ENCODE peak calls at places on chromosomes 1 and 21, in nine cellular contexts. E, O, P, A, R, N, F, M and L are unnamed samples.

GRCh38 chr21:35922618-35923017 is 137.7 kb downstream of the SETD4 start:
- DNase-seq in P (no peak), N (no peak), R (no peak), M (no peak), O (no peak), F (no peak), E (peak), A (no peak), L (no peak)

GRCh38 chr1:7535934-7536878 is 234.9 kb upstream of the VAMP3 start:
- DNase-seq in M (no peak), R (no peak), N (no peak), F (no peak), A (no peak), P (no peak), E (no peak), O (no peak), L (peak)

GRCh38 chr1:5891141-5891540 is 101.1 kb downstream of the NPHP4 start:
- DNase-seq in R (no peak), P (no peak), M (no peak), A (no peak), O (no peak), F (no peak), N (no peak), E (no peak), L (no peak)

GRCh38 chr1:21451981-21452411 is 12.1 kb downstream of the NBPF3 start:
- DNase-seq in O (no peak), P (no peak), A (no peak), M (no peak), E (no peak), F (no peak), R (no peak), N (no peak), L (no peak)

GRCh38 chr1:89850844-89851410 is 30.1 kb downstream of the LRRC8D start:
- DNase-seq in P (no peak), A (no peak), R (no peak), N (no peak), O (no peak), F (no peak), E (no peak), M (no peak), L (no peak)

GRCh38 chr1:240806201-240806745 is 194.3 kb upstream of the GREM2 start:
- DNase-seq in O (no peak), N (no peak), F (no peak), P (no peak), M (no peak), E (no peak), R (no peak), A (no peak), L (no peak)

GRCh38 chr21:41488080-41488479 is 19.9 kb downstream of the TMPRSS2 start:
- DNase-seq in M (no peak), P (no peak), R (no peak), N (no peak), O (no peak), A (no peak), F (peak), E (no peak), L (no peak)

GRCh38 chr1:26772687-26773086 is 15.1 kb upstream of the PIGV start:
- DNase-seq in E (peak), R (no peak), P (no peak), O (no peak), N (no peak), F (peak), M (no peak), A (no peak), L (no peak)

GRCh38 chr1:151990856-151991198 is 2.8 kb downstream of the S100A10 start:
- DNase-seq in E (peak), F (peak), O (no peak), M (no peak), N (no peak), A (no peak), P (peak), R (peak), L (no peak)

GRCh38 chr1:27391511-27392095 is 819 bp upstream of the GPR3 start:
- DNase-seq in P (no peak), O (no peak), A (no peak), F (no peak), E (peak), R (peak), N (no peak), M (no peak), L (no peak)

GRCh38 chr1:14380408-14380807 is 218.1 kb upstream of the KAZN start:
- DNase-seq in M (no peak), O (no peak), N (no peak), A (no peak), P (no peak), F (no peak), E (no peak), R (no peak), L (no peak)

GRCh38 chr1:30305061-30305460 is 418.3 kb downstream of the MATN1 start:
- DNase-seq in P (no peak), M (no peak), A (no peak), F (no peak), E (no peak), O (no peak), R (no peak), N (no peak), L (no peak)

GRCh38 chr1:52599236-52599635 is 2.9 kb upstream of the GPX7 start:
- DNase-seq in A (no peak), O (no peak), F (no peak), M (no peak), P (no peak), R (no peak), E (no peak), N (no peak), L (no peak)

GRCh38 chr1:6074192-6074901 is 28.7 kb downstream of the KCNAB2 start:
- DNase-seq in M (no peak), O (no peak), F (no peak), N (no peak), P (no peak), R (no peak), E (no peak), A (no peak), L (no peak)

GRCh38 chr1:114156538-114157274 is 3.0 kb upstream of the SYT6 start:
- DNase-seq in M (no peak), F (no peak), A (no peak), E (no peak), O (no peak), N (no peak), R (no peak), P (no peak), L (no peak)

GRCh38 chr1:234730542-234731370 is 120.8 kb upstream of the IRF2BP2 start:
- DNase-seq in N (no peak), F (no peak), E (no peak), P (no peak), R (peak), O (no peak), M (peak), A (no peak), L (no peak)

GRCh38 chr21:8989261-8989882 is 1532.0 kb upstream of the TPTE start:
- DNase-seq in R (no peak), N (no peak), F (peak), E (no peak), P (peak), M (no peak), A (no peak), O (no peak), L (no peak)

GRCh38 chr1:214281902-214282695 is 1.1 kb downstream of the SMYD2 start:
- DNase-seq in P (no peak), A (no peak), O (no peak), F (peak), R (peak), N (no peak), M (no peak), E (peak), L (no peak)

GRCh38 chr1:60066001-60066400 is 7.6 kb downstream of the C1orf87 start:
- DNase-seq in E (no peak), P (no peak), A (no peak), M (no peak), F (no peak), O (no peak), N (no peak), R (no peak), L (no peak)

GRCh38 chr1:228799929-228800328 is 64.7 kb downstream of the RHOU start:
- DNase-seq in O (no peak), M (no peak), P (no peak), A (no peak), R (no peak), F (no peak), N (no peak), E (no peak), L (no peak)

GRCh38 chr1:54934869-54935268 is 45.6 kb upstream of the TMEM61 start:
- DNase-seq in P (no peak), M (no peak), N (no peak), O (no peak), A (no peak), F (peak), E (peak), R (no peak), L (no peak)

GRCh38 chr1:245872475-245872874 is 634.6 kb downstream of the SMYD3 start:
- DNase-seq in E (no peak), M (no peak), A (no peak), N (no peak), P (no peak), F (no peak), O (no peak), R (no peak), L (no peak)

GRCh38 chr1:166080965-166081870 is 85.6 kb downstream of the FAM78B start:
- DNase-seq in E (no peak), F (no peak), R (no peak), N (no peak), A (no peak), O (no peak), M (no peak), P (no peak), L (no peak)

GRCh38 chr1:3063379-3064295 is 5.4 kb upstream of the PRDM16 start:
- DNase-seq in A (no peak), F (no peak), M (no peak), N (no peak), O (no peak), P (no peak), E (no peak), R (no peak), L (no peak)

GRCh38 chr1:147515046-147515869 is 26.0 kb upstream of the BCL9 start:
- DNase-seq in E (peak), F (peak), O (no peak), R (no peak), N (no peak), M (no peak), A (no peak), P (no peak), L (no peak)

GRCh38 chr1:206856674-206857464 is 8.6 kb upstream of the IL20 start:
- DNase-seq in N (no peak), E (no peak), P (no peak), A (no peak), F (no peak), M (no peak), O (no peak), R (no peak), L (no peak)

GRCh38 chr1:89363196-89363595 is 663 bp upstream of the GBP6 start:
- DNase-seq in P (no peak), M (peak), N (no peak), F (no peak), R (no peak), O (no peak), A (no peak), E (no peak), L (no peak)

GRCh38 chr1:42168397-42168682 is 3.8 kb upstream of the GUCA2A start:
- DNase-seq in E (no peak), A (no peak), P (no peak), M (no peak), O (no peak), N (no peak), R (no peak), F (no peak), L (no peak)

GRCh38 chr1:209937996-209938959 is at the start of gene SYT14:
- DNase-seq in N (no peak), E (peak), M (no peak), O (no peak), F (no peak), A (no peak), R (no peak), P (peak), L (peak)

GRCh38 chr1:15290382-15290781 is 43.4 kb downstream of the FHAD1 start:
- DNase-seq in A (no peak), P (no peak), O (no peak), E (no peak), N (no peak), M (no peak), R (no peak), F (peak), L (no peak)

GRCh38 chr21:40516336-40516735 is 330.6 kb downstream of the DSCAM start:
- DNase-seq in E (no peak), R (no peak), O (no peak), N (no peak), A (no peak), F (no peak), P (no peak), M (no peak), L (no peak)

GRCh38 chr1:45960930-45961715 is 157.7 kb downstream of the MAST2 start:
- DNase-seq in P (no peak), O (no peak), F (no peak), A (no peak), M (no peak), N (no peak), E (no peak), R (no peak), L (no peak)

GRCh38 chr1:196659471-196659870 is 7.6 kb downstream of the CFH start:
- DNase-seq in P (no peak), O (no peak), A (no peak), R (no peak), E (no peak), M (no peak), N (no peak), F (no peak), L (no peak)

GRCh38 chr1:21518774-21519455 is 9.7 kb downstream of the ALPL start:
- DNase-seq in E (no peak), A (no peak), M (no peak), N (no peak), P (no peak), R (no peak), O (no peak), F (no peak), L (no peak)

GRCh38 chr1:23906731-23907130 is 6.4 kb downstream of the CNR2 start:
- DNase-seq in E (no peak), M (no peak), P (no peak), F (no peak), A (no peak), N (no peak), R (no peak), O (no peak), L (no peak)

GRCh38 chr1:180352588-180352987 is 122.5 kb downstream of the LHX4 start:
- DNase-seq in P (no peak), M (no peak), N (no peak), R (no peak), O (no peak), A (no peak), F (no peak), E (no peak), L (no peak)

GRCh38 chr1:221335161-221336101 is 406.5 kb downstream of the DUSP10 start:
- DNase-seq in N (no peak), O (no peak), M (no peak), P (no peak), F (peak), A (no peak), E (peak), R (no peak), L (no peak)